ENCODE peak calls at places on chromosome 15, in ten cellular contexts. I, U, C, L, T, X, F, V, W and E are unnamed samples.

GRCh38 chr15:57662091-57662744 is 44.3 kb upstream of the POLR2M start:
- DNase-seq in I (no peak), U (no peak), C (no peak), L (no peak), T (no peak), X (peak), F (no peak), V (no peak), W (no peak), E (no peak)

GRCh38 chr15:32886441-32886840 is 168.6 kb downstream of the GREM1 start:
- DNase-seq in I (no peak), U (no peak), C (no peak), L (no peak), T (no peak), X (no peak), F (no peak), V (no peak), W (no peak), E (no peak)

GRCh38 chr15:68807249-68807648 is 13.4 kb downstream of the ANP32A start:
- DNase-seq in I (no peak), U (no peak), C (no peak), L (no peak), T (no peak), X (no peak), F (no peak), V (no peak), W (no peak), E (no peak)

GRCh38 chr15:98715401-98715800 is 67.1 kb downstream of the IGF1R start:
- DNase-seq in I (no peak), U (no peak), C (no peak), L (no peak), T (no peak), X (no peak), F (no peak), V (no peak), W (no peak), E (no peak)

GRCh38 chr15:51114437-51115119 is 19.9 kb upstream of the TNFAIP8L3 start:
- DNase-seq in I (no peak), U (no peak), C (no peak), L (no peak), T (no peak), X (no peak), F (no peak), V (no peak), W (no peak), E (no peak)

GRCh38 chr15:48868549-48868948 is 9.4 kb upstream of the EID1 start:
- DNase-seq in I (no peak), U (no peak), C (no peak), L (no peak), T (no peak), X (no peak), F (peak), V (peak), W (no peak), E (no peak)

GRCh38 chr15:57223887-57224286 is 152.4 kb upstream of the CGNL1 start:
- DNase-seq in I (no peak), U (no peak), C (no peak), L (no peak), T (no peak), X (no peak), F (no peak), V (no peak), W (no peak), E (no peak)

GRCh38 chr15:59699810-59700431 is 10.8 kb upstream of the BNIP2 start:
- DNase-seq in I (no peak), U (no peak), C (no peak), L (no peak), T (no peak), X (no peak), F (peak), V (no peak), W (no peak), E (no peak)

GRCh38 chr15:84112025-84112424 is 123.5 kb upstream of the GOLGA6L4 start:
- DNase-seq in I (no peak), U (no peak), C (no peak), L (no peak), T (no peak), X (no peak), F (no peak), V (peak), W (no peak), E (no peak)

GRCh38 chr15:25345943-25346342 is 92.9 kb downstream of the UBE3A start:
- DNase-seq in I (no peak), U (no peak), C (no peak), L (no peak), T (no peak), X (no peak), F (peak), V (no peak), W (no peak), E (no peak)